ENCODE peak calls at places on chromosomes 16 and 17, in five cellular contexts. I is HuH-7; A is esophagus squamous epithelium; M is stimulated activated CD4-positive, alpha-beta T cell treated with anti-CD3 and anti-CD28 coated beads, Interleukin-1b, Interleukin-23, amount 100 ng/mL, for 1 hour; R is NCI-H774. N is an unnamed sample.

GRCh38 chr16:67392301-67393059 is 818 bp downstream of the TPPP3 start:
- DNase-seq in I (no peak), M (no peak), R (no peak), A (no peak), N (no peak)

GRCh38 chr17:65931246-65932149 is 260.4 kb downstream of the CEP112 start:
- DNase-seq in I (no peak), A (no peak), M (no peak), R (no peak), N (no peak)

GRCh38 chr17:76408037-76408849 is 23.8 kb downstream of the SPHK1 start:
- DNase-seq in A (no peak), R (peak), I (peak), M (peak), N (peak)

GRCh38 chr16:1054660-1055556 is 17.6 kb upstream of the SSTR5 start:
- DNase-seq in I (peak), M (peak), A (no peak), R (no peak), N (no peak)

GRCh38 chr17:80755650-80756405 is 211.2 kb downstream of the RPTOR start:
- DNase-seq in R (no peak), A (no peak), M (no peak), I (peak), N (no peak)

GRCh38 chr16:23213831-23214230 is 31.3 kb downstream of the SCNN1G start:
- DNase-seq in A (no peak), I (no peak), M (no peak), R (no peak), N (no peak)

GRCh38 chr16:30741461-30741914 is 6.7 kb upstream of the PHKG2 start:
- DNase-seq in I (no peak), M (no peak), R (no peak), A (no peak), N (no peak)

GRCh38 chr17:18977646-18978045 is 25.7 kb downstream of the SLC5A10 start:
- DNase-seq in I (no peak), A (no peak), R (no peak), M (no peak), N (no peak)

GRCh38 chr17:79657036-79657435 is 46.2 kb upstream of the RBFOX3 start:
- DNase-seq in M (no peak), I (no peak), R (no peak), A (no peak), N (no peak)

GRCh38 chr17:35895602-35896001 is 15.4 kb upstream of the CCL5 start:
- DNase-seq in A (no peak), M (no peak), R (no peak), I (no peak), N (no peak)

GRCh38 chr17:67837965-67838364 is 12.7 kb downstream of the BPTF start:
- DNase-seq in A (no peak), M (no peak), R (peak), I (no peak), N (no peak)

GRCh38 chr17:45650601-45651000 is 133.5 kb upstream of the CRHR1 start:
- DNase-seq in I (no peak), R (no peak), A (no peak), M (no peak), N (no peak)

GRCh38 chr17:63096426-63096825 is 130.4 kb downstream of the TANC2 start:
- DNase-seq in M (no peak), I (no peak), R (no peak), A (no peak), N (no peak)

GRCh38 chr17:6526362-6527152 is 29.8 kb downstream of the PITPNM3 start:
- DNase-seq in A (no peak), R (no peak), M (no peak), I (no peak), N (no peak)

GRCh38 chr16:57670206-57670605 is 2.1 kb downstream of the ADGRG3 start:
- DNase-seq in A (no peak), R (no peak), I (no peak), M (no peak), N (no peak)

GRCh38 chr17:76924345-76925332 is 56.4 kb downstream of the MGAT5B start:
- DNase-seq in I (no peak), R (peak), M (no peak), A (no peak), N (no peak)

GRCh38 chr16:30183961-30184429 is 593 bp downstream of the CORO1A start:
- DNase-seq in I (no peak), M (peak), A (no peak), R (no peak), N (peak)